ENCODE peak calls at places on chromosome 4, in nine cellular contexts. J, F, G, H, K, X, N, Z and W are unnamed samples.

GRCh38 chr4:85780664-85781063 is 305.7 kb downstream of the ARHGAP24 start:
- DNase-seq in J (no peak), X (no peak), H (no peak), F (no peak), K (no peak), G (no peak), Z (no peak), N (no peak), W (no peak)

GRCh38 chr4:185902654-185903053 is 90.7 kb upstream of the SORBS2 start:
- DNase-seq in N (no peak), Z (no peak), F (no peak), K (no peak), G (no peak), X (peak; percentile 10), H (no peak), J (peak; percentile 8), W (no peak)

GRCh38 chr4:129064717-129065116 is 28.6 kb downstream of the SCLT1 start:
- DNase-seq in F (no peak), N (no peak), G (no peak), K (no peak), J (peak; percentile 77), Z (no peak), X (no peak), H (no peak), W (no peak)

GRCh38 chr4:98653006-98653405 is 5.4 kb downstream of the TSPAN5 start:
- DNase-seq in K (no peak), J (peak; percentile 80), H (no peak), Z (no peak), X (no peak), N (no peak), F (no peak), G (no peak), W (no peak)

GRCh38 chr4:1836650-1837049 is 19.3 kb downstream of the LETM1 start:
- DNase-seq in H (no peak), F (no peak), N (no peak), J (no peak), K (no peak), G (no peak), Z (no peak), X (no peak), W (no peak)

GRCh38 chr4:41963105-41963504 is 18.5 kb upstream of the DCAF4L1 start:
- DNase-seq in H (peak; percentile 10), F (no peak), Z (no peak), N (no peak), J (peak; percentile 10), G (no peak), X (no peak), K (no peak), W (no peak)

GRCh38 chr4:140673729-140674128 is 82.5 kb downstream of the TBC1D9 start:
- DNase-seq in F (no peak), J (peak; percentile 87), Z (no peak), X (no peak), H (no peak), N (no peak), K (no peak), G (no peak), W (no peak)

GRCh38 chr4:26131053-26131452 is 189.8 kb upstream of the RBPJ start:
- DNase-seq in X (no peak), G (no peak), J (no peak), Z (no peak), H (no peak), N (no peak), K (no peak), F (no peak), W (no peak)

GRCh38 chr4:126790633-126791032 is 842.1 kb upstream of the INTU start:
- DNase-seq in G (no peak), H (no peak), N (no peak), F (no peak), J (peak; percentile 66), X (no peak), Z (no peak), K (no peak), W (no peak)

GRCh38 chr4:153530284-153530995 is 64.3 kb downstream of the TMEM131L start:
- DNase-seq in H (no peak), Z (no peak), X (no peak), F (no peak), J (no peak), N (no peak), G (no peak), K (no peak), W (no peak)

GRCh38 chr4:75542824-75543223 is 13.0 kb upstream of the ODAPH start:
- DNase-seq in G (no peak), K (no peak), H (no peak), J (peak; percentile 96), X (peak; percentile 10), N (no peak), F (no peak), Z (no peak), W (no peak)

GRCh38 chr4:1864076-1865008 is 6.9 kb upstream of the NSD2 start:
- DNase-seq in X (no peak), Z (no peak), N (no peak), H (no peak), G (no peak), F (no peak), J (no peak), K (no peak), W (no peak)

GRCh38 chr4:103892616-103893015 is 172.8 kb upstream of the TACR3 start:
- DNase-seq in X (no peak), H (no peak), F (no peak), N (no peak), Z (no peak), K (no peak), J (no peak), G (no peak), W (no peak)

GRCh38 chr4:57462843-57463242 is 352.7 kb upstream of the IGFBP7 start:
- DNase-seq in H (no peak), Z (no peak), X (no peak), J (no peak), K (peak; percentile 8), F (no peak), N (no peak), G (no peak), W (no peak)

GRCh38 chr4:7003176-7003878 is 39.8 kb upstream of the TADA2B start:
- DNase-seq in K (no peak), G (peak; percentile 35), H (no peak), X (no peak), N (no peak), J (no peak), Z (no peak), F (no peak), W (no peak)
- H3K4me1 ChIP-seq in K (no peaks in the 10 kb centered on the region), G (no peaks in the 10 kb centered on the region), H (peaks cover 34% of the 10 kb centered on the region), X (peaks cover 14% of the 10 kb centered on the region), N (no peaks in the 10 kb centered on the region), J (peaks cover 2% of the 10 kb centered on the region), Z (no peaks in the 10 kb centered on the region), F (no peaks in the 10 kb centered on the region), W (peaks cover 29% of the 10 kb centered on the region)

DNA sequence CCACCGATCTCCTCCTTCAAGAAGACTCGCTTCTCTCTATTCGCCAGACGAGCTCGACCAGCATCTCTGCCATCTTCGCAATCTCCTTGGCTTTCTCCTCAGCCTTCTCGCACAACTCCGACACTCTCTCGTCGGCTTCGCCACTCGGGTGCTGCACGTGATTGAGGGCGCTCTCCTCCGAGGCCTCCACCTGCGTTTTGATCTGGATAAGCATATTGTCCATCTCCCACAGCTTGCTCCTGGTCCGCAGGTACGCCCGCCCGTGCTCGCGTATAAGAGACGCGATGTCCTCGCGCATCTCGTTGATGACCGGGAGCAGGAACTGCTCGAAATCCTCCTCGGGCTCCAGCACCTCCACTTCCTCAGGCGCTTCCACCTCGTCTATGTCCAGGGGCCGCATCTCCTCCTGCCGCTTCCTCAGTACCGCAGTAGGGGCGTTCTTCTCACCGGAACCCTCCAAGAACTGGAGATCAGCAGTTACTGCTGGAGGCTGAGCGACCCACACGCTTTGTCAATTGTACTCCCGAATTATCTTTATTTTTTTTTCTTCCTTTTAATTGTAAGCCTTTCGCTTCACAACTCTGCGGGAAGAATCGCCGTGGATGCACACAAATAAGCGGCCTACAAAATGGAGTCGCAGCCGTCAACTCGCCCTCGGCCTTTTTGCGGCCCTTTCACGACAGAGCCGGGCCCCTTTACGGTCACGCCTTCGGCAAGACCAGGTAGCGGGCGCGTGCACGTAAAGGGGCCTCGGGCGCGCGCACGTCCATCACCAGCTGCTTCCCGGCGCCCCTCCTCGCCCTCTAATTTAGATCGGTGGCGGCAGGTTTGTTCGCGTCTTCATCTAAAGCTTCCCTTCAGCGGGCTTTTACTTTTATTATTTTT is at the start of gene MRFAP1L1:
- DNase-seq in J (peak; percentile 97), N (peak; percentile 97), H (peak; percentile 95), Z (peak; percentile 98), F (peak; percentile 96), G (peak; percentile 97), X (peak; percentile 97), K (peak; percentile 97), W (peak; percentile 97)
- TF ChIP-seq POLR2A in J (peak; percentile 59), N (no peak), H (peak; percentile 81), Z (no peak), F (no peak), G (peak; percentile 31), X (peak; percentile 33), K (peak; percentile 44), W (no peak)

GRCh38 chr4:113773756-113774155 is 12.2 kb upstream of the CAMK2D start:
- DNase-seq in J (no peak), F (no peak), G (no peak), X (no peak), H (no peak), Z (no peak), K (no peak), N (no peak), W (no peak)
- H3K4me1 ChIP-seq in J (no peaks in the 10 kb centered on the region), F (no peaks in the 10 kb centered on the region), G (no peaks in the 10 kb centered on the region), X (no peaks in the 10 kb centered on the region), H (no peaks in the 10 kb centered on the region), Z (no peaks in the 10 kb centered on the region), K (no peaks in the 10 kb centered on the region), N (no peaks in the 10 kb centered on the region), W (no peaks in the 10 kb centered on the region)

GRCh38 chr4:76898385-76898692 is 395 bp upstream of the SOWAHB start:
- DNase-seq in X (no peak), G (no peak), Z (no peak), N (no peak), F (no peak), K (no peak), J (no peak), H (no peak), W (no peak)

GRCh38 chr4:76898949-76899640 is 1.2 kb upstream of the SOWAHB start:
- DNase-seq in Z (no peak), H (no peak), G (no peak), J (no peak), F (no peak), N (no peak), K (no peak), X (no peak), W (no peak)

GRCh38 chr4:76896048-76896447 is 1.9 kb downstream of the SOWAHB start:
- DNase-seq in N (no peak), G (no peak), K (no peak), F (no peak), X (no peak), Z (no peak), J (no peak), H (no peak), W (no peak)

GRCh38 chr4:76896731-76897521 is 1.0 kb downstream of the SOWAHB start:
- DNase-seq in Z (peak; percentile 34), F (no peak), K (peak; percentile 58), J (peak; percentile 18), X (peak; percentile 13), N (no peak), H (no peak), G (no peak), W (peak; percentile 67)

GRCh38 chr4:76897522-76898384 is at the start of gene SOWAHB:
- DNase-seq in N (no peak), H (peak; percentile 69), Z (peak; percentile 13), X (no peak), G (no peak), K (peak; percentile 93), F (no peak), J (no peak), W (peak; percentile 92)
- TF ChIP-seq POLR2A in N (no peak), H (peak; percentile 33), Z (no peak), X (no peak), G (no peak), K (peak; percentile 91), F (no peak), J (no peak), W (peak; percentile 92)